ENCODE peak calls at places on chromosomes 13 and 19, in eight cellular contexts. T is A549, S is upper lobe of left lung, Q is sigmoid colon, L is ovary, D is body of pancreas, E is transverse colon, W is heart left ventricle. M is an unnamed sample.

GRCh38 chr19:4581381-4582111 is 22.1 kb upstream of the SEMA6B start:
- DNase-seq in T (no peak), S (no peak), Q (no peak), L (no peak), D (no peak), E (no peak), W (no peak), M (no peak)

GRCh38 chr19:4097501-4097900 is 26.4 kb downstream of the MAP2K2 start:
- DNase-seq in T (no peak), S (no peak), Q (no peak), L (peak; percentile 54), D (no peak), E (no peak), W (peak; percentile 55), M (no peak)

GRCh38 chr13:49353908-49354307 is 90.0 kb downstream of the CAB39L start:
- DNase-seq in T (no peak), S (no peak), Q (no peak), L (no peak), D (no peak), E (no peak), W (no peak), M (no peak)

GRCh38 chr13:45073809-45074208 is 46.5 kb upstream of the GTF2F2 start:
- DNase-seq in T (no peak), S (no peak), Q (no peak), L (no peak), D (no peak), E (no peak), W (no peak), M (no peak)

GRCh38 chr19:31066385-31066784 is 282.9 kb downstream of the TSHZ3 start:
- DNase-seq in T (peak; percentile 84), S (no peak), Q (no peak), L (no peak), D (no peak), E (no peak), W (no peak), M (no peak)

GRCh38 chr19:48258350-48258749 is 2.6 kb upstream of the CARD8 start:
- DNase-seq in T (no peak), S (no peak), Q (no peak), L (no peak), D (no peak), E (no peak), W (no peak), M (no peak)

GRCh38 chr13:53342623-53343022 is 314.0 kb downstream of the OLFM4 start:
- DNase-seq in T (no peak), S (no peak), Q (no peak), L (no peak), D (no peak), E (no peak), W (no peak), M (no peak)

GRCh38 chr13:95005300-95005699 is 293.0 kb upstream of the SOX21 start:
- DNase-seq in T (no peak), S (no peak), Q (no peak), L (no peak), D (no peak), E (no peak), W (no peak), M (no peak)

GRCh38 chr13:30037766-30038165 is 187.3 kb upstream of the UBL3 start:
- DNase-seq in T (no peak), S (no peak), Q (no peak), L (no peak), D (no peak), E (no peak), W (no peak), M (no peak)

GRCh38 chr19:21694171-21694906 is 73.0 kb downstream of the ZNF100 start:
- DNase-seq in T (no peak), S (no peak), Q (no peak), L (peak; percentile 46), D (no peak), E (no peak), W (no peak), M (no peak)

GRCh38 chr19:35559281-35559659 is 4.2 kb downstream of the ATP4A start:
- DNase-seq in T (no peak), S (no peak), Q (no peak), L (no peak), D (no peak), E (no peak), W (no peak), M (no peak)

GRCh38 chr13:72638059-72638815 is 89.2 kb downstream of the MZT1 start:
- DNase-seq in T (no peak), S (no peak), Q (no peak), L (no peak), D (no peak), E (no peak), W (no peak), M (no peak)

GRCh38 chr13:21673592-21674270 is 2.9 kb downstream of the FGF9 start:
- DNase-seq in T (peak; percentile 36), S (no peak), Q (peak; percentile 61), L (peak; percentile 34), D (peak; percentile 59), E (peak; percentile 60), W (peak; percentile 47), M (no peak)

GRCh38 chr19:13718733-13719132 is 45.6 kb upstream of the MRI1 start:
- DNase-seq in T (peak; percentile 21), S (no peak), Q (no peak), L (no peak), D (peak; percentile 28), E (peak; percentile 53), W (peak; percentile 33), M (no peak)

GRCh38 chr13:77860621-77861020 is 58.0 kb downstream of the EDNRB start:
- DNase-seq in T (no peak), S (no peak), Q (no peak), L (no peak), D (no peak), E (no peak), W (no peak), M (no peak)

GRCh38 chr13:51729853-51730553 is 74.0 kb downstream of the DHRS12 start:
- DNase-seq in T (no peak), S (no peak), Q (peak; percentile 86), L (peak; percentile 43), D (no peak), E (peak; percentile 19), W (peak; percentile 47), M (no peak)

GRCh38 chr13:105918842-105919741 is 616.4 kb downstream of the EFNB2 start:
- DNase-seq in T (peak; percentile 51), S (no peak), Q (no peak), L (no peak), D (peak; percentile 26), E (peak; percentile 80), W (peak; percentile 43), M (no peak)

GRCh38 chr13:33610471-33611015 is 207.4 kb upstream of the RFC3 start:
- DNase-seq in T (no peak), S (no peak), Q (no peak), L (peak; percentile 24), D (no peak), E (peak; percentile 13), W (peak; percentile 89), M (no peak)

GRCh38 chr19:16714702-16715294 is 4.8 kb upstream of the NWD1 start:
- DNase-seq in T (no peak), S (peak; percentile 56), Q (no peak), L (peak; percentile 53), D (peak; percentile 30), E (peak; percentile 72), W (no peak), M (no peak)

GRCh38 chr19:38512277-38512676 is 78.8 kb downstream of the RYR1 start:
- DNase-seq in T (no peak), S (no peak), Q (no peak), L (no peak), D (no peak), E (no peak), W (no peak), M (no peak)
- TF ChIP-seq CTCF in T (no peak), S (no peak), Q (no peak), L (no peak), D (no peak), E (no peak), W (no peak), M (no peak)

GRCh38 chr13:114120486-114121430 is 11.7 kb downstream of the RASA3 start:
- DNase-seq in T (no peak), S (no peak), Q (no peak), L (no peak), D (no peak), E (no peak), W (no peak), M (no peak)

GRCh38 chr13:114116734-114117133 is 15.7 kb downstream of the RASA3 start:
- DNase-seq in T (no peak), S (no peak), Q (no peak), L (no peak), D (no peak), E (no peak), W (no peak), M (no peak)

GRCh38 chr13:114119196-114119595 is 13.2 kb downstream of the RASA3 start:
- DNase-seq in T (peak; percentile 37), S (no peak), Q (no peak), L (peak; percentile 54), D (peak; percentile 42), E (no peak), W (peak; percentile 59), M (no peak)

GRCh38 chr13:114118086-114118762 is 14.2 kb downstream of the RASA3 start:
- DNase-seq in T (no peak), S (no peak), Q (peak; percentile 48), L (no peak), D (peak; percentile 3), E (no peak), W (peak; percentile 13), M (no peak)

GRCh38 chr13:114118763-114119123 is 13.7 kb downstream of the RASA3 start:
- DNase-seq in T (peak; percentile 55), S (no peak), Q (peak; percentile 62), L (no peak), D (peak; percentile 74), E (no peak), W (peak; percentile 29), M (no peak)
- H3K4me1 ChIP-seq in T (peaks cover 33% of the 10 kb centered on the region), S (peaks cover 53% of the 10 kb centered on the region), Q (peaks cover 33% of the 10 kb centered on the region), L (peaks cover 2% of the 10 kb centered on the region), D (peaks cover 26% of the 10 kb centered on the region), E (peaks cover 62% of the 10 kb centered on the region), W (no peaks in the 10 kb centered on the region), M (peaks cover 22% of the 10 kb centered on the region)

GRCh38 chr19:49530708-49531107 is 2.9 kb downstream of the RCN3 start:
- DNase-seq in T (no peak), S (no peak), Q (no peak), L (no peak), D (no peak), E (no peak), W (no peak), M (no peak)
- TF ChIP-seq POLR2A in T (no peak), S (no peak), Q (no peak), L (no peak), D (no peak), E (no peak), W (no peak), M (no peak)

DNA sequence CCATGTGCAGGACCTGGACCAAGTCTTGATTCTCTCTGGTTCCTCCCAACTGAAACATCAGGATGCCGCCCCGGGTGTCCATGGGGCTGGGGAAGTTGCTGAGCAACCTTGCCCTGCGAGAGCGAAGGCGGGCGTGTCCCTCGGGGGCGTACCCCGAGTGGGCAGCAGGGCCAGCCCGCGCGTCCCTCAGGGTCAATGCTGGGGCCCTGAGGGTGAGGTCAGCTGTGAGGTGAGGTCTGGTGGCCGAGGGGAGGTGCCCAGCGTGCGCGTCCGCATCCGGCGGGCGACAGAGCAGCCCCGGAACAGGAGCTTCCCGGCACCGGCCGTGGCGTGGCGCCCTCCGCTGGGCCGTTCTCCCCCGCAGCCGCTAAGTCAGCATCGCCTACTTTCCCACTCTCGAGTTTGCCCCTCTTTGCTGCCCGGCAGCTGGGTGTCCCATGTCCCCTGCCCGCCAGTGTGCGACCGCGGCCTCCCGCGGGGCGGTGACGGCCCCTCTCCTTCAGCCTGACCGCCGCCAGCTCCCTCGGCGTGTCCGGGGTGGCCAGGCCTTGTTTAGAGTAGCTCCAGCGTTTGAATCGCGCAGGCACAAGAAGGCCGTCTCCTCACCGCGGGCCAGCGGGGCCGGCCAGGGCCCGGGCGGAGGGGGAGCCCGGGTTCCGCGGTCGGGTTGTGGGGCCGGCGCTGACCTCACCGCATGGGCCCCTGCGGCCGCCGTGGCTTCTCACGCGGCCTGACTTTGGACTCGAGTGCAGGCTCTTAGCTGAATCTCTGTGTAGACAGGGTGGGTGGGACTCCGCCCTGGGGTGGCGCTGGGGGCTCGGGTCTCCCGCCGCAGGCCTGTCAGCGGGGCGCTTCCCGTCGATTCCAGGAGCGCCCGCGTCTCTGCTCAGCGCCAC is 33.0 kb downstream of the GJA3 start:
- DNase-seq in T (peak; percentile 21), S (peak; percentile 80), Q (peak; percentile 82), L (peak; percentile 70), D (peak; percentile 78), E (peak; percentile 77), W (peak; percentile 82), M (no peak)
- TF ChIP-seq CTCF in T (peak; percentile 44), S (peak; percentile 31), Q (peak; percentile 47), L (no peak), D (no peak), E (peak; percentile 32), W (peak; percentile 46), M (peak; percentile 14)